ENCODE peak calls at places on chromosomes 13 and 19, in ten cellular contexts. V, T, C, Z, F, E, O, K, A and N are unnamed samples. For H3K27me3, the result is how much of the 10 kb centered on the place peaks cover.

GRCh38 chr13:69857188-69857821 is 250.3 kb upstream of the ATXN8OS start:
- DNase-seq in V (no peak), T (no peak), C (no peak), Z (no peak), F (no peak), E (no peak), O (peak), K (peak), A (peak), N (peak)

GRCh38 chr19:35715981-35716734 is 1.6 kb upstream of the KMT2B start:
- DNase-seq in V (peak), T (peak), C (peak), Z (peak), F (peak), E (no peak), O (peak), K (no peak), A (no peak), N (peak)

GRCh38 chr13:23898101-23898500 is 799 bp upstream of the C1QTNF9B start:
- DNase-seq in V (peak), T (no peak), C (no peak), Z (no peak), F (no peak), E (no peak), O (no peak), K (peak), A (no peak), N (no peak)

GRCh38 chr19:39497850-39498261 is 891 bp upstream of the DLL3 start:
- DNase-seq in V (no peak), T (no peak), C (peak), Z (no peak), F (peak), E (no peak), O (peak), K (peak), A (peak), N (peak)

GRCh38 chr13:79749985-79750551 is 269.1 kb downstream of the NDFIP2 start:
- DNase-seq in V (peak), T (no peak), C (peak), Z (peak), F (peak), E (peak), O (peak), K (peak), A (peak), N (peak)

GRCh38 chr13:91709180-91709579 is 310.8 kb downstream of the GPC5 start:
- DNase-seq in V (no peak), T (no peak), C (no peak), Z (no peak), F (no peak), E (no peak), O (no peak), K (no peak), A (no peak), N (no peak)

GRCh38 chr19:28511655-28512054 is 701.3 kb downstream of the UQCRFS1 start:
- DNase-seq in V (no peak), T (no peak), C (no peak), Z (no peak), F (no peak), E (no peak), O (no peak), K (no peak), A (no peak), N (no peak)

GRCh38 chr19:35731353-35731752 is 10.9 kb downstream of the IGFLR1 start:
- DNase-seq in V (no peak), T (no peak), C (no peak), Z (no peak), F (no peak), E (no peak), O (no peak), K (no peak), A (no peak), N (no peak)

GRCh38 chr13:103517066-103517767 is 451.0 kb upstream of the SLC10A2 start:
- DNase-seq in V (no peak), T (no peak), C (no peak), Z (no peak), F (no peak), E (no peak), O (peak), K (no peak), A (no peak), N (peak)

GRCh38 chr13:112732679-112733078 is 42.8 kb downstream of the ATP11A start:
- DNase-seq in V (no peak), T (no peak), C (no peak), Z (no peak), F (no peak), E (no peak), O (no peak), K (no peak), A (no peak), N (no peak)

GRCh38 chr19:4720037-4720700 is 3.5 kb downstream of the DPP9 start:
- DNase-seq in V (no peak), T (no peak), C (no peak), Z (no peak), F (no peak), E (no peak), O (no peak), K (no peak), A (no peak), N (no peak)

GRCh38 chr13:40922437-40923040 is 96.6 kb downstream of the ELF1 start:
- DNase-seq in V (no peak), T (no peak), C (peak), Z (no peak), F (no peak), E (no peak), O (peak), K (peak), A (peak), N (peak)

GRCh38 chr19:31071157-31071855 is 277.9 kb downstream of the TSHZ3 start:
- DNase-seq in V (no peak), T (no peak), C (no peak), Z (no peak), F (no peak), E (no peak), O (peak), K (no peak), A (no peak), N (no peak)

GRCh38 chr13:106424805-106425204 is 110.7 kb downstream of the EFNB2 start:
- DNase-seq in V (no peak), T (no peak), C (no peak), Z (no peak), F (no peak), E (no peak), O (no peak), K (no peak), A (no peak), N (no peak)

GRCh38 chr19:827314-827709 is 325 bp upstream of the AZU1 start:
- DNase-seq in V (no peak), T (no peak), C (no peak), Z (no peak), F (no peak), E (no peak), O (no peak), K (no peak), A (no peak), N (no peak)
- H3K27me3 ChIP-seq in V (half or more), T (under half), C (under half), Z (under half), F (under half), E (under half), O (under half), K (under half), A (under half), N (under half)

GRCh38 chr19:57748029-57748428 is 1.4 kb downstream of the ZNF776 start:
- DNase-seq in V (no peak), T (no peak), C (no peak), Z (no peak), F (no peak), E (no peak), O (no peak), K (no peak), A (no peak), N (no peak)
- H3K4me3 ChIP-seq in V (peak), T (peak), C (no peak), Z (peak), F (peak), E (no peak), O (peak), K (peak), A (peak), N (no peak)

GRCh38 chr13:50842711-50843255 is 709 bp downstream of the DLEU7 start:
- DNase-seq in V (no peak), T (no peak), C (no peak), Z (no peak), F (no peak), E (no peak), O (no peak), K (no peak), A (no peak), N (no peak)
- H3K27me3 ChIP-seq in V (under half), T (under half), C (under half), Z (under half), F (under half), E (under half), O (under half), K (half or more), A (under half), N (under half)

GRCh38 chr19:10299545-10300458 is 9.8 kb downstream of the ZGLP1 start:
- DNase-seq in V (no peak), T (no peak), C (peak), Z (no peak), F (no peak), E (no peak), O (no peak), K (no peak), A (no peak), N (no peak)

GRCh38 chr19:10306327-10306726 is 3.3 kb downstream of the ZGLP1 start:
- DNase-seq in V (no peak), T (no peak), C (no peak), Z (no peak), F (no peak), E (no peak), O (no peak), K (no peak), A (no peak), N (no peak)

GRCh38 chr19:10309423-10309822 is at the start of gene ZGLP1:
- DNase-seq in V (no peak), T (no peak), C (peak), Z (no peak), F (no peak), E (no peak), O (no peak), K (no peak), A (no peak), N (no peak)

GRCh38 chr19:10305139-10305806 is 4.3 kb downstream of the ZGLP1 start:
- DNase-seq in V (peak), T (no peak), C (no peak), Z (no peak), F (no peak), E (no peak), O (no peak), K (peak), A (no peak), N (no peak)
- H3K4me3 ChIP-seq in V (no peak), T (no peak), C (no peak), Z (no peak), F (no peak), E (no peak), O (no peak), K (no peak), A (no peak), N (no peak)

GRCh38 chr19:32526895-32527294 is 54.1 kb upstream of the PDCD5 start:
- DNase-seq in V (no peak), T (no peak), C (no peak), Z (no peak), F (no peak), E (no peak), O (no peak), K (no peak), A (no peak), N (no peak)
- H3K27me3 ChIP-seq in V (under half), T (under half), C (under half), Z (under half), F (under half), E (under half), O (under half), K (under half), A (under half), N (under half)

GRCh38 chr13:110305544-110305943 is 1.4 kb downstream of the COL4A1 start:
- DNase-seq in V (no peak), T (no peak), C (no peak), Z (no peak), F (no peak), E (no peak), O (no peak), K (no peak), A (no peak), N (no peak)
- H3K4me3 ChIP-seq in V (peak), T (peak), C (no peak), Z (peak), F (peak), E (peak), O (peak), K (peak), A (peak), N (no peak)

DNA sequence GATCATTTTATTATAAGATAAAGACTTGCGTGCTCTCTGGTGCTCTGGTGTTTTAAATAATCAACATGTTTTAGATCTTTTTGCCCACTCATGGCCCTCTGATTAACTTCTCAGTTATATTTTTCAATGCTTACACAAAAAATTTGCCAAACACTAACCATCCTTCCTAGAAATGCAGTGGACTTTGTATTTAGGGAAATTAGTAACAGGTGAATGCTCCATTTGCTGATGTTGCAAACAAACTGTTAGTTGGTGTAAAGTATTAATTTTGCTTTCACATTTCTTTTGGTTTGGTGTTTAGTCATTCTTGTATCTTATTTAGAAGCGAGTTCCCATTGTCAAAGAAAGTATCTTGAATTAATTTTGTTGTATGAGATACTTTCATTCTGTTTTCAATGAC is 2.7 kb downstream of the KL start:
- DNase-seq in V (no peak), T (no peak), C (no peak), Z (no peak), F (no peak), E (no peak), O (no peak), K (no peak), A (no peak), N (no peak)
- H3K27me3 ChIP-seq in V (under half), T (under half), C (under half), Z (under half), F (under half), E (under half), O (half or more), K (half or more), A (half or more), N (under half)